ENCODE peak calls at places on chromosome 20, in ten cellular contexts. P is LHCN-M2; Q is RPMI7951; K is neural crest cell; Y is brain microvascular endothelial cell; N is heart right ventricle; H is neural progenitor cell; F is astrocyte; R is naive thymus-derived CD8-positive, alpha-beta T cell; J is NCI-H82. B is an unnamed sample.

GRCh38 chr20:3560162-3560561 is 89.3 kb downstream of the ATRN start:
- DNase-seq in P (no peak), Q (no peak), K (no peak), Y (no peak), N (no peak), H (no peak), F (no peak), R (no peak), J (no peak), B (no peak)

GRCh38 chr20:63073051-63073737 is 66.4 kb upstream of the BHLHE23 start:
- DNase-seq in P (no peak), Q (no peak), K (no peak), Y (no peak), N (no peak), H (no peak), F (no peak), R (peak; percentile 42), J (no peak), B (no peak)

GRCh38 chr20:50918403-50918802 is 12.8 kb downstream of the ADNP start:
- DNase-seq in P (peak; percentile 20), Q (no peak), K (no peak), Y (no peak), N (no peak), H (no peak), F (peak; percentile 55), R (no peak), J (no peak), B (no peak)

GRCh38 chr20:59403261-59403961 is 103.0 kb downstream of the EDN3 start:
- DNase-seq in P (no peak), Q (no peak), K (peak; percentile 86), Y (peak; percentile 1), N (peak; percentile 21), H (peak; percentile 87), F (no peak), R (peak; percentile 82), J (peak; percentile 64), B (no peak)

GRCh38 chr20:4947817-4948559 is 53.3 kb downstream of the SLC23A2 start:
- DNase-seq in P (no peak), Q (no peak), K (no peak), Y (no peak), N (no peak), H (no peak), F (no peak), R (no peak), J (no peak), B (no peak)

GRCh38 chr20:278607-279571 is 11.7 kb downstream of the C20orf96 start:
- DNase-seq in P (no peak), Q (no peak), K (no peak), Y (no peak), N (peak; percentile 33), H (peak; percentile 33), F (no peak), R (peak; percentile 40), J (no peak), B (no peak)

GRCh38 chr20:1509237-1509636 is 18.0 kb upstream of the SIRPB2 start:
- DNase-seq in P (peak; percentile 30), Q (peak; percentile 86), K (no peak), Y (peak; percentile 47), N (no peak), H (peak; percentile 42), F (peak; percentile 8), R (peak; percentile 68), J (peak; percentile 24), B (no peak)

GRCh38 chr20:400451-401275 is 7.4 kb upstream of the RBCK1 start:
- DNase-seq in P (no peak), Q (no peak), K (no peak), Y (no peak), N (no peak), H (no peak), F (no peak), R (no peak), J (no peak), B (no peak)

GRCh38 chr20:38353298-38353697 is 7.0 kb downstream of the LBP start:
- DNase-seq in P (no peak), Q (no peak), K (no peak), Y (no peak), N (no peak), H (peak; percentile 29), F (no peak), R (no peak), J (no peak), B (no peak)

GRCh38 chr20:33915726-33916331 is 77.9 kb upstream of the RALY start:
- DNase-seq in P (no peak), Q (peak; percentile 33), K (no peak), Y (no peak), N (no peak), H (peak; percentile 33), F (no peak), R (peak; percentile 71), J (peak; percentile 70), B (no peak)

GRCh38 chr20:49685161-49685601 is 28.5 kb downstream of the B4GALT5 start:
- DNase-seq in P (no peak), Q (no peak), K (no peak), Y (no peak), N (no peak), H (no peak), F (no peak), R (no peak), J (no peak), B (no peak)

GRCh38 chr20:35967979-35968640 is at the start of gene CNBD2:
- DNase-seq in P (no peak), Q (no peak), K (no peak), Y (no peak), N (no peak), H (no peak), F (no peak), R (no peak), J (no peak), B (no peak)

GRCh38 chr20:32237419-32237818 is 29.7 kb downstream of the POFUT1 start:
- DNase-seq in P (no peak), Q (no peak), K (no peak), Y (no peak), N (no peak), H (no peak), F (no peak), R (no peak), J (no peak), B (no peak)

GRCh38 chr20:47357296-47358051 is 975 bp upstream of the ZMYND8 start:
- DNase-seq in P (peak; percentile 95), Q (peak; percentile 99), K (peak; percentile 61), Y (peak; percentile 90), N (peak; percentile 74), H (peak; percentile 80), F (peak; percentile 89), R (peak; percentile 79), J (peak; percentile 93), B (peak; percentile 84)

GRCh38 chr20:35604444-35604750 is 11.2 kb upstream of the SPAG4 start:
- DNase-seq in P (no peak), Q (no peak), K (no peak), Y (no peak), N (no peak), H (peak; percentile 61), F (no peak), R (no peak), J (peak; percentile 47), B (no peak)

GRCh38 chr20:48384147-48384818 is 443.5 kb downstream of the PREX1 start:
- DNase-seq in P (no peak), Q (no peak), K (no peak), Y (no peak), N (no peak), H (no peak), F (no peak), R (no peak), J (no peak), B (no peak)